ENCODE peak calls at places on chromosomes 12 and 14, in five cellular contexts. B is BE2C; D is CD4-positive, alpha-beta T cell; Y is lower lobe of right lung; O is A549. X is an unnamed sample.

GRCh38 chr14:27077181-27077738 is 479.4 kb upstream of the NOVA1 start:
- DNase-seq in B (no peak), D (no peak), Y (no peak), O (no peak), X (no peak)

GRCh38 chr12:132565365-132565764 is 45.0 kb downstream of the LRCOL1 start:
- DNase-seq in B (no peak), D (no peak), Y (no peak), O (no peak), X (no peak)

GRCh38 chr14:88541324-88541723 is 13.5 kb downstream of the PTPN21 start:
- DNase-seq in B (no peak), D (no peak), Y (no peak), O (no peak), X (no peak)

GRCh38 chr12:103956515-103957027 is 9.1 kb upstream of the TDG start:
- DNase-seq in B (no peak), D (peak), Y (no peak), O (no peak), X (no peak)

GRCh38 chr12:104695453-104696148 is 238.9 kb downstream of the CHST11 start:
- DNase-seq in B (no peak), D (peak), Y (no peak), O (no peak), X (peak)

GRCh38 chr12:45235087-45236025 is 19.5 kb downstream of the ANO6 start:
- DNase-seq in B (no peak), D (no peak), Y (peak), O (peak), X (no peak)

GRCh38 chr12:466039-466438 is 6.3 kb downstream of the B4GALNT3 start:
- DNase-seq in B (no peak), D (no peak), Y (no peak), O (no peak), X (no peak)

GRCh38 chr14:98186140-98186539 is 1085.9 kb downstream of the BCL11B start:
- DNase-seq in B (no peak), D (no peak), Y (no peak), O (no peak), X (no peak)

GRCh38 chr12:89064780-89065179 is 287.5 kb downstream of the DUSP6 start:
- DNase-seq in B (no peak), D (no peak), Y (no peak), O (peak), X (no peak)

GRCh38 chr12:124928095-124928911 is 13.9 kb upstream of the UBC start:
- DNase-seq in B (no peak), D (no peak), Y (peak), O (peak), X (no peak)

GRCh38 chr12:130436741-130437501 is 99.2 kb downstream of the PIWIL1 start:
- DNase-seq in B (no peak), D (no peak), Y (peak), O (no peak), X (no peak)

GRCh38 chr12:105831372-105831771 is 307.4 kb downstream of the NUAK1 start:
- DNase-seq in B (no peak), D (no peak), Y (no peak), O (no peak), X (no peak)

GRCh38 chr12:54465857-54466499 is 7.4 kb downstream of the GTSF1 start:
- DNase-seq in B (no peak), D (no peak), Y (no peak), O (no peak), X (no peak)

GRCh38 chr12:12890492-12890814 is 909 bp upstream of the GPRC5A start:
- DNase-seq in B (no peak), D (no peak), Y (no peak), O (no peak), X (no peak)

GRCh38 chr12:71646512-71646911 is 17.1 kb downstream of the ZFC3H1 start:
- DNase-seq in B (no peak), D (no peak), Y (no peak), O (no peak), X (no peak)

GRCh38 chr14:25698111-25698510 is 648.2 kb upstream of the STXBP6 start:
- DNase-seq in B (no peak), D (no peak), Y (no peak), O (no peak), X (no peak)

GRCh38 chr12:75543529-75543928 is 32.1 kb upstream of the KRR1 start:
- DNase-seq in B (no peak), D (no peak), Y (no peak), O (no peak), X (no peak)

GRCh38 chr14:29465095-29465494 is 462.6 kb downstream of the PRKD1 start:
- DNase-seq in B (no peak), D (no peak), Y (no peak), O (no peak), X (no peak)

GRCh38 chr12:39831587-39832315 is 212.1 kb upstream of the ABCD2 start:
- DNase-seq in B (no peak), D (no peak), Y (no peak), O (peak), X (no peak)

GRCh38 chr12:51246254-51246853 is 7.7 kb downstream of the DAZAP2 start:
- DNase-seq in B (peak), D (peak), Y (no peak), O (no peak), X (peak)

GRCh38 chr12:122979908-122980191 is 631 bp upstream of the ARL6IP4 start:
- DNase-seq in B (no peak), D (no peak), Y (no peak), O (no peak), X (no peak)

GRCh38 chr12:95177201-95177768 is 40.0 kb downstream of the FGD6 start:
- DNase-seq in B (no peak), D (no peak), Y (no peak), O (no peak), X (no peak)
- TF ChIP-seq CTCF in B (no peak), D (no peak), Y (no peak), O (no peak), X (no peak)

GRCh38 chr14:94483729-94484275 is 7.8 kb upstream of the SERPINA9 start:
- DNase-seq in B (no peak), D (no peak), Y (no peak), O (no peak), X (no peak)

GRCh38 chr14:94480809-94481208 is 4.8 kb upstream of the SERPINA9 start:
- DNase-seq in B (no peak), D (no peak), Y (no peak), O (no peak), X (no peak)

GRCh38 chr14:94483071-94483451 is 7.1 kb upstream of the SERPINA9 start:
- DNase-seq in B (no peak), D (no peak), Y (no peak), O (no peak), X (no peak)

GRCh38 chr14:94484476-94484875 is 8.5 kb upstream of the SERPINA9 start:
- DNase-seq in B (no peak), D (no peak), Y (no peak), O (no peak), X (no peak)

DNA sequence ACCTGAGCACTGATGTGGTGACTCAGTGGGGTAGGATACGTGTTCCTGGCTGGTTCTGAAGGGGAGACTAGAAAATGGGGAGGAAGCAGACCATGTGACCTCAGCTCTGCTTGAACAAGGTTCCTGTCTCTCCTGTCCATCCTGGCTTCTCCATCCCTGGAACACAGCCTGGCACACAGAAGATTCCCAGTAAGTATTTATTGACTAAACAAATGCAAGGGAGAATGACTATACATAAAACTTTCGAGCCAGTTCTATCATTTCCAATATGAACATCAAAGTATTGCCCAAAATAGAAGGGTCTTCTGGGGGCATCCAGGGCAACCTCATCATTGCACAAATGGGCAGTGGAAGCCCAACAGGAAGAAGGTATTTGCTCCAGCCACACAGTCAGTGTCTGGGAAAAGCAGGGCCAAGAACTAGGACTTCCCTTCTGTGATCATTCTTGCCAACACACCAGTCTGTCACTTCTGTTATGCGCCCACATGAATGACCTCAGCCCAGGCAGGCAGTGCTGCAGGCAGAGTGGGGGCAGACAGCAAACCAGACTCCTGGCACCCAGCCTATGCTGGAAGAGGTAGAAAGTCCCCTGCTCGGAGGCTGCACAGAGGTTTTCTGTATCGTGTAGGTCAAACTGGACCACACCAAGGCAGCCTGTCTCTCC is 5.6 kb upstream of the SERPINA9 start:
- DNase-seq in B (no peak), D (no peak), Y (no peak), O (no peak), X (no peak)
- TF ChIP-seq CTCF in B (no peak), D (no peak), Y (no peak), O (no peak), X (no peak)

DNA sequence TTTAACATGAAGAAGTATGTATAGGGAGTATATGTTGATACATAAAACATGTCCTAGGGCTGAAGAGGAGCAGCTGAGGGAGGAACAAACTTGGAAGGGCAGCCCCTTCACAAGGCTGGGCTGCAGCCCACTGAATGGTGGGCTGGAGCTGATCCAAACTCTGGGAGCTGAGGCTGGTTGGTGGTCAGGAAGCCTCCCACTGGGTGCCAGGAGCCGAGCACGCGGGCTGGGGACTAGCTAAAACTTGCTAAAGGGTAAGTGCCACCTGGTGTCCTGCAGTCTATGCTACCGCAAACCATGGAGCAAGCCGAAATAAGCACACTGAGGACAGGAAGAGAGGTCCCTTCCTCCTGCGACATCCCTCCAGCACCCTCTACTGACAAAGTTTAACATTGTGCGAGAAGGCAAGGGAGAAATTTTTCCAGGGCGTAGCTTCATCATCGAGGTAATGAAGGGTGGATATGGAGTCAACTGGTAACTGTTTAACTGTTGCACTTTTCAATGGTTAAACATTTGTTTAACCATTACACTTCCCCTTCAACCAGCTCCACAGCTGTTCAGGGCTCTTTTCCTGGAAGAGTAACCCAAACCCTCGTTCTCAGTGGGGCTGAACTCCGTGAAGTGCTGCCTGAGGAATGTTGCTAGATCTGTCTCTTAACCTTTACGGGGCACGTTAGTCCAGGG is 42.2 kb downstream of the EGLN3 start:
- DNase-seq in B (no peak), D (no peak), Y (no peak), O (peak), X (no peak)
- TF ChIP-seq CTCF in B (peak), D (no peak), Y (no peak), O (no peak), X (no peak)

GRCh38 chr12:109112720-109113465 is 3.5 kb upstream of the ACACB start:
- DNase-seq in B (no peak), D (no peak), Y (no peak), O (no peak), X (no peak)

GRCh38 chr12:109113661-109114321 is 2.6 kb upstream of the ACACB start:
- DNase-seq in B (no peak), D (no peak), Y (no peak), O (no peak), X (no peak)

GRCh38 chr12:109109756-109110350 is 6.5 kb upstream of the ACACB start:
- DNase-seq in B (no peak), D (no peak), Y (no peak), O (no peak), X (no peak)

GRCh38 chr12:109114644-109115043 is 1.7 kb upstream of the ACACB start:
- DNase-seq in B (no peak), D (no peak), Y (no peak), O (no peak), X (no peak)

DNA sequence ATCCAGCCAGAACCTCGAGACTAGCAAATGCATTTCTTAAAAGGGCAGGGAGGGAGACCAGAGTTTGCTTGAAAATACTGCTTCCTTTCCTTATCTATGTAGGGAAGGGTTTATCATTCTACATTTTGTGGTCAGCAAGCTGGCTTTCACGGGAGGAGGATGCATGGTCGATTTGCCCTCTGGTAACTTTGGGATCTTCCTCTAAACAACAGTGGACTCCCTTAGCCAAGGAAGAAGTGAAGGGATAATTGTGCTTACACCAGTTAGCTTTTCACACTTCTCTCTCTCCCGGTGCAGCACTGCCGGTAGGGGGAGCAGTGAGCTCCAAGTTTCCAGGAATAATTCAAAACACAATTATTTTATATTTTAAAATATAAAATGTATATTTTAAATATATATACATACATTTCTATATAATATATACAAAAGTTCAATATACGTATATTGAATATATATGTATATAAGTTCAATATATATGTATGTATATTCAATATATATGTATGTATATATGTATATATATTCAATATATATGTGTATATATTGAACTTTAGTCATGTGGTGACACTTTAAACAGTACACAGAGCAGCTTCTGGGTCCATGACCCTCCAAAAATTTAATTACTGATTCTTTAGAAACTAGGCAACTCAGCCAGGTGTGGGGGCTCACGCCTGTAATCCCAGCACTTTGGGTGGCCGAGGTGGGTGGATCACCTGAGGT is 4.5 kb upstream of the ACACB start:
- DNase-seq in B (peak), D (peak), Y (peak), O (peak), X (no peak)
- TF ChIP-seq CTCF in B (peak), D (peak), Y (peak), O (peak), X (peak)